ENCODE peak calls at places on chromosomes 6 and 20, in eight cellular contexts. A is tibial artery, B is GM23248, N is tibial nerve, P is right lobe of liver, R is heart left ventricle, Z is neural progenitor cell, K is GM23338. C is an unnamed sample.

GRCh38 chr6:38755207-38755606 is 40.1 kb downstream of the DNAH8 start:
- DNase-seq in A (no peak), B (no peak), N (no peak), P (no peak), R (no peak), Z (no peak), K (no peak), C (no peak)

GRCh38 chr20:34976286-34976685 is 20.6 kb downstream of the MYH7B start:
- DNase-seq in A (no peak), B (no peak), N (no peak), P (peak; percentile 20), R (no peak), Z (no peak), K (no peak), C (no peak)

GRCh38 chr6:140082867-140083297 is 708.4 kb upstream of the CITED2 start:
- DNase-seq in A (no peak), B (peak; percentile 71), N (no peak), P (no peak), R (no peak), Z (no peak), K (no peak), C (no peak)

GRCh38 chr6:29953001-29953436 is 10.7 kb downstream of the HLA-A start:
- DNase-seq in A (no peak), B (peak; percentile 67), N (no peak), P (no peak), R (no peak), Z (no peak), K (no peak), C (no peak)

GRCh38 chr6:16372029-16372776 is 133.8 kb downstream of the GMPR start:
- DNase-seq in A (no peak), B (no peak), N (no peak), P (no peak), R (no peak), Z (no peak), K (no peak), C (no peak)

GRCh38 chr6:13415276-13415675 is 72.1 kb downstream of the GFOD1 start:
- DNase-seq in A (no peak), B (no peak), N (no peak), P (no peak), R (no peak), Z (no peak), K (no peak), C (no peak)

GRCh38 chr20:9035129-9035528 is 33.8 kb upstream of the PLCB4 start:
- DNase-seq in A (peak; percentile 41), B (peak; percentile 93), N (no peak), P (no peak), R (no peak), Z (no peak), K (no peak), C (no peak)

GRCh38 chr6:170438402-170438753 is 114.7 kb downstream of the PSMB1 start:
- DNase-seq in A (peak; percentile 75), B (peak; percentile 100), N (peak; percentile 79), P (no peak), R (peak; percentile 57), Z (peak; percentile 96), K (peak; percentile 92), C (peak; percentile 80)

GRCh38 chr20:53948383-53949318 is 121.7 kb downstream of the BCAS1 start:
- DNase-seq in A (no peak), B (no peak), N (no peak), P (no peak), R (no peak), Z (no peak), K (no peak), C (no peak)

GRCh38 chr20:48620486-48621255 is 207.1 kb downstream of the PREX1 start:
- DNase-seq in A (peak; percentile 72), B (peak; percentile 80), N (peak; percentile 79), P (peak; percentile 92), R (peak; percentile 86), Z (peak; percentile 94), K (peak; percentile 93), C (peak; percentile 94)

GRCh38 chr6:153003294-153003645 is 761 bp upstream of the MTRF1L start:
- DNase-seq in A (peak; percentile 24), B (peak; percentile 46), N (no peak), P (no peak), R (no peak), Z (peak; percentile 15), K (peak; percentile 21), C (no peak)

GRCh38 chr6:141607956-141608355 is 524.8 kb upstream of the GJE1 start:
- DNase-seq in A (no peak), B (no peak), N (no peak), P (no peak), R (no peak), Z (no peak), K (no peak), C (no peak)

GRCh38 chr6:52098649-52099184 is 11.3 kb upstream of the PKHD1 start:
- DNase-seq in A (no peak), B (peak; percentile 8), N (no peak), P (no peak), R (no peak), Z (no peak), K (no peak), C (no peak)

GRCh38 chr20:35828434-35828833 is 56.6 kb downstream of the PHF20 start:
- DNase-seq in A (no peak), B (no peak), N (no peak), P (peak; percentile 60), R (peak; percentile 58), Z (no peak), K (no peak), C (no peak)

GRCh38 chr6:119978274-119978889 is 628.8 kb upstream of the MAN1A1 start:
- DNase-seq in A (no peak), B (peak; percentile 65), N (peak; percentile 22), P (no peak), R (no peak), Z (peak; percentile 32), K (peak; percentile 51), C (peak; percentile 13)

GRCh38 chr6:165774903-165775608 is 112.0 kb upstream of the PDE10A start:
- DNase-seq in A (no peak), B (no peak), N (peak; percentile 11), P (no peak), R (peak; percentile 70), Z (no peak), K (peak; percentile 52), C (no peak)

GRCh38 chr20:31811796-31812728 is 7.1 kb upstream of the MYLK2 start:
- DNase-seq in A (no peak), B (peak; percentile 43), N (no peak), P (no peak), R (no peak), Z (no peak), K (no peak), C (no peak)

GRCh38 chr6:110053395-110054240 is 75.5 kb downstream of the GPR6 start:
- DNase-seq in A (no peak), B (peak; percentile 75), N (peak; percentile 25), P (no peak), R (no peak), Z (peak; percentile 82), K (peak; percentile 78), C (peak; percentile 64)

GRCh38 chr6:85803721-85804120 is 161.0 kb upstream of the SYNCRIP start:
- DNase-seq in A (no peak), B (no peak), N (no peak), P (no peak), R (no peak), Z (no peak), K (no peak), C (no peak)

GRCh38 chr6:14079433-14079832 is 38.1 kb upstream of the CD83 start:
- DNase-seq in A (no peak), B (peak; percentile 15), N (no peak), P (no peak), R (no peak), Z (no peak), K (no peak), C (no peak)

GRCh38 chr6:1054653-1055014 is 257.3 kb upstream of the FOXQ1 start:
- DNase-seq in A (no peak), B (no peak), N (no peak), P (no peak), R (no peak), Z (no peak), K (no peak), C (no peak)

GRCh38 chr6:70673601-70674000 is 5.9 kb downstream of the SMAP1 start:
- DNase-seq in A (no peak), B (peak; percentile 51), N (no peak), P (no peak), R (no peak), Z (no peak), K (peak; percentile 33), C (no peak)

GRCh38 chr20:13255356-13255755 is 34.3 kb downstream of the ISM1 start:
- DNase-seq in A (no peak), B (no peak), N (no peak), P (no peak), R (no peak), Z (no peak), K (no peak), C (no peak)

GRCh38 chr6:166579234-166579575 is 7.3 kb downstream of the RAMACL start:
- DNase-seq in A (no peak), B (no peak), N (no peak), P (no peak), R (no peak), Z (no peak), K (no peak), C (no peak)

GRCh38 chr6:143333081-143333480 is 117.4 kb downstream of the ADAT2 start:
- DNase-seq in A (no peak), B (peak; percentile 47), N (no peak), P (no peak), R (no peak), Z (no peak), K (no peak), C (no peak)

DNA sequence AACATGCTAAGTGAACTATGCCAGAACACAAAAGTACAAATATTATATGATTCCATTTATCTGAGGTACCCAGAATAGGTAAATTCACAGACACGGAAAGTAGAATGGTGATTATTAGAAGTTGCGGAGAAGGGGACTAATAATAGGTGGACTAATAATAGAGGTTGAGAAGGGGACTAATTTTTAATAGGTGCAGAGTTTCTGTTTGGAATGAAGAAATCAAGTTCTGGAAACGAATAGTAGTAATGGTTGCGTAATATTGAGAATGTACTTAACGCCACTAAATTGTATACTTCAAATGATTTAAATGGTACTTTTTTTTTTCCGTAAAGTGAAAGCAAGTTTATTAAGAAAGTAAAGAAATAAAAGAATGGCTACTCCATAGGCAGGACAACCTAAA is 33.2 kb downstream of the B4GALT5 start:
- DNase-seq in A (no peak), B (no peak), N (no peak), P (no peak), R (no peak), Z (no peak), K (no peak), C (no peak)
- H3K4me1 ChIP-seq in A (peaks cover 66% of the 10 kb centered on the region), B (peaks cover 62% of the 10 kb centered on the region), N (peaks cover 40% of the 10 kb centered on the region), P (peaks cover 84% of the 10 kb centered on the region), R (peaks cover 42% of the 10 kb centered on the region), Z (peaks cover 71% of the 10 kb centered on the region), K (peaks cover 64% of the 10 kb centered on the region), C (peaks cover 71% of the 10 kb centered on the region)

GRCh38 chr6:144349690-144350132 is 64.6 kb downstream of the UTRN start:
- DNase-seq in A (no peak), B (peak; percentile 75), N (no peak), P (no peak), R (peak; percentile 38), Z (no peak), K (no peak), C (no peak)
- H3K4me3 ChIP-seq in A (no peak overlapping the region), B (peak overlapping the region; percentile 10), N (no peak overlapping the region), P (no peak overlapping the region), R (no peak overlapping the region), Z (no peak overlapping the region), K (no peak overlapping the region), C (no peak overlapping the region)

GRCh38 chr6:158040051-158040803 is 58.6 kb downstream of the SYNJ2 start:
- DNase-seq in A (peak; percentile 35), B (peak; percentile 96), N (no peak), P (no peak), R (no peak), Z (no peak), K (no peak), C (no peak)
- H3K4me1 ChIP-seq in A (peaks cover 74% of the 10 kb centered on the region), B (peaks cover 44% of the 10 kb centered on the region), N (peaks cover 11% of the 10 kb centered on the region), P (peaks cover 8% of the 10 kb centered on the region), R (peaks cover 60% of the 10 kb centered on the region), Z (peaks cover 6% of the 10 kb centered on the region), K (no peaks in the 10 kb centered on the region), C (no peaks in the 10 kb centered on the region)

GRCh38 chr6:135820340-135820739 is 31.2 kb upstream of the PDE7B start:
- DNase-seq in A (no peak), B (no peak), N (no peak), P (no peak), R (peak; percentile 32), Z (no peak), K (no peak), C (no peak)
- H3K4me3 ChIP-seq in A (no peak overlapping the region), B (no peak overlapping the region), N (no peak overlapping the region), P (no peak overlapping the region), R (no peak overlapping the region), Z (no peak overlapping the region), K (no peak overlapping the region), C (no peak overlapping the region)

C was measured in HAP-1.